ENCODE peak calls at places on chromosomes 11 and 22, in five cellular contexts. Z, P, R, N and B are unnamed samples.
A peak's percentile ranks its signal among the peaks of the same experiment; 100 is the strongest.

GRCh38 chr11:3929689-3930088 is 74.2 kb downstream of the STIM1 start:
- DNase-seq in Z (no peak), P (no peak), R (no peak), N (no peak), B (peak; percentile 81)

GRCh38 chr11:30346068-30346688 is 23.3 kb downstream of the ARL14EP start:
- DNase-seq in Z (no peak), P (no peak), R (no peak), N (no peak), B (no peak)

GRCh38 chr11:62880231-62880802 is 379 bp upstream of the SLC3A2 start:
- DNase-seq in Z (peak; percentile 62), P (peak; percentile 46), R (no peak), N (peak; percentile 55), B (peak; percentile 62)

GRCh38 chr22:43226368-43226979 is 39.5 kb upstream of the TTLL12 start:
- DNase-seq in Z (no peak), P (no peak), R (no peak), N (no peak), B (no peak)

GRCh38 chr11:68798221-68798813 is 43.4 kb downstream of the CPT1A start:
- DNase-seq in Z (no peak), P (peak; percentile 29), R (no peak), N (no peak), B (no peak)

GRCh38 chr11:17846852-17847453 is 112.4 kb downstream of the KCNC1 start:
- DNase-seq in Z (no peak), P (no peak), R (no peak), N (no peak), B (peak; percentile 42)

GRCh38 chr11:67195971-67196418 is 70.3 kb upstream of the GRK2 start:
- DNase-seq in Z (peak; percentile 89), P (no peak), R (no peak), N (no peak), B (no peak)

GRCh38 chr11:35303596-35304392 is 115.6 kb downstream of the SLC1A2 start:
- DNase-seq in Z (peak; percentile 68), P (no peak), R (peak; percentile 70), N (peak; percentile 22), B (peak; percentile 67)

GRCh38 chr22:30559889-30560288 is 13.3 kb upstream of the SEC14L6 start:
- DNase-seq in Z (no peak), P (no peak), R (no peak), N (no peak), B (no peak)

GRCh38 chr11:115362997-115363396 is 141.2 kb downstream of the CADM1 start:
- DNase-seq in Z (no peak), P (no peak), R (no peak), N (no peak), B (peak; percentile 14)

GRCh38 chr22:23063539-23064380 is 6.6 kb upstream of the GNAZ start:
- DNase-seq in Z (no peak), P (peak; percentile 9), R (peak; percentile 57), N (no peak), B (no peak)

GRCh38 chr11:67033661-67034166 is 10.8 kb downstream of the SYT12 start:
- DNase-seq in Z (peak; percentile 96), P (no peak), R (no peak), N (no peak), B (no peak)

GRCh38 chr22:30873086-30873650 is 95.4 kb downstream of the MORC2 start:
- DNase-seq in Z (no peak), P (peak; percentile 3), R (peak; percentile 49), N (no peak), B (no peak)

GRCh38 chr11:724733-725386 is 18.8 kb downstream of the EPS8L2 start:
- DNase-seq in Z (no peak), P (no peak), R (no peak), N (no peak), B (no peak)

GRCh38 chr11:3103076-3103475 is 45.9 kb upstream of the CARS1 start:
- DNase-seq in Z (no peak), P (no peak), R (peak; percentile 59), N (no peak), B (peak; percentile 10)

GRCh38 chr11:57763568-57763967 is 2.0 kb downstream of the CTNND1 start:
- DNase-seq in Z (no peak), P (no peak), R (no peak), N (no peak), B (no peak)

GRCh38 chr11:114892381-114893197 is 214.3 kb downstream of the NXPE2 start:
- DNase-seq in Z (no peak), P (no peak), R (no peak), N (no peak), B (no peak)

GRCh38 chr11:112289588-112290461 is 29.2 kb upstream of the PLET1 start:
- DNase-seq in Z (no peak), P (peak; percentile 88), R (peak; percentile 93), N (peak; percentile 27), B (peak; percentile 63)

GRCh38 chr11:26065944-26066343 is 266.0 kb upstream of the ANO3 start:
- DNase-seq in Z (no peak), P (no peak), R (no peak), N (no peak), B (no peak)

GRCh38 chr22:46661221-46661851 is 41.1 kb downstream of the GRAMD4 start:
- DNase-seq in Z (no peak), P (no peak), R (no peak), N (no peak), B (no peak)

GRCh38 chr11:128630367-128631230 is 43.2 kb upstream of the ETS1 start:
- DNase-seq in Z (no peak), P (peak; percentile 91), R (peak; percentile 90), N (peak; percentile 59), B (peak; percentile 62)

GRCh38 chr11:569273-569885 is 6.9 kb upstream of the PHRF1 start:
- DNase-seq in Z (no peak), P (peak; percentile 78), R (no peak), N (no peak), B (peak; percentile 51)

DNA sequence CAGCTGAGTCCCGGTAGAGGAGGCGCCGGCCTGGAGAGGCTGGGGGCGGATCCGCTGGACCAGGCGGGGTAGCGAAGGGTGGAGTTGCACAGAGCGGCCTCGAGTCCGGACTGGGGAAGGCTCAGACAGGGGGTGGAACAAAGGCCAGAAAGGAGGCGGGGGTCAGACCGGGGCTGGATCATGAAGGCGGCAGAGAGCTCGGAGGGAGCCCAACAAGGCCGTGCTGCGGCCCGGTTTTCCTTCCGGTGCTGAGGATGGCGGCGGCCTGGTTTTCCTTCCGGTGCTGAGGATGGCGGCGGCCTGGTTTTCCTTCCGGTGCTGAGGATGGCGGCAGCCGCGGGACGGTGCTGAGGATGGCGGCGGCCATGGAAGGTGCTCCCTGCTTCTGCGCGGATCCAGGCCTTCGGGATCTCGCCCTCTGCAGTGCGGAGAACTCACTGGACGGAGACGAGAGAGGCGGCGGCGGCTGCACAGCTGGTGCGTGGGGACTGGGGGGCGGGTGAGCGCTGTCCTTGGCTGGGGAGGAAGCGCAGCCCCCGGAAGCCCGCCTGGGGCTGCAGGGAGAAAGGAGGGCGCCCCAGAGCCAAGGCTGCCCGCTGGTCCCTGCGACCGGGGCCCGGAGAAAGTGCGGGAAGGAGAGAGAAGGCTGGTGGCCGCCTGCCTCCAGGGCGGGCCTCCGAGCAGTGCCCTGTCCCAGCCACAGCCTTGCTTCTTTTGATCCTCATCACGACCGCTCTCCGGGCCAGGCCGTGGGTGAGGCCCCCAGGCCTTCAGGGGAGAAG is 350.4 kb upstream of the B3GAT1 start:
- DNase-seq in Z (no peak), P (no peak), R (no peak), N (no peak), B (no peak)
- H3K4me3 ChIP-seq in Z (peak overlapping the region; percentile 23), P (no peak overlapping the region), R (no peak overlapping the region), N (no peak overlapping the region), B (no peak overlapping the region)

GRCh38 chr11:104876838-104877500 is 21.3 kb downstream of the CASP12 start:
- DNase-seq in Z (no peak), P (no peak), R (no peak), N (no peak), B (no peak)

GRCh38 chr11:104879514-104880190 is 18.6 kb downstream of the CASP12 start:
- DNase-seq in Z (no peak), P (no peak), R (no peak), N (no peak), B (no peak)

GRCh38 chr11:104873252-104873651 is 25.0 kb downstream of the CASP12 start:
- DNase-seq in Z (no peak), P (no peak), R (no peak), N (no peak), B (no peak)

GRCh38 chr11:104872393-104872792 is 25.9 kb downstream of the CASP12 start:
- DNase-seq in Z (no peak), P (no peak), R (no peak), N (no peak), B (no peak)

DNA sequence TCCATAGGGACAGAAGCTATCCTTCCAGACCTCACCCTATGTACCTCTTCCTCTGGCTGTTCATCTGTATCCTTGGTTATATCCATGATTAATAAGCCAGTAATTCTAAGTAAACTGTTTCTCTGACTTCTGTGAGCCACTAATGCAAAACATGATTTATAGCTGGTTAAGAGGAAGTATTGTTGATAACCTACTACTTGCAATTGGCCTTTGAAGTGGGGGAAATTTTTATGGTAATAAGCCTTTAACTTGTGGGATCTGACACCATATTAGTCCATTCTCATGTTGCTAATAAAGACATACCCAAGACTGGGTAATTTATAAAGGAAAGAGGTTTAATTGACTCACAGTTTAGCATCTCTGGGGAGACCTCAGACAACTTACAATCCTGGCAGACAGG is 21.9 kb downstream of the CASP12 start:
- DNase-seq in Z (no peak), P (no peak), R (no peak), N (no peak), B (no peak)
- TF ChIP-seq CTCF in Z (no peak), P (no peak), R (no peak), N (no peak), B (no peak)

DNA sequence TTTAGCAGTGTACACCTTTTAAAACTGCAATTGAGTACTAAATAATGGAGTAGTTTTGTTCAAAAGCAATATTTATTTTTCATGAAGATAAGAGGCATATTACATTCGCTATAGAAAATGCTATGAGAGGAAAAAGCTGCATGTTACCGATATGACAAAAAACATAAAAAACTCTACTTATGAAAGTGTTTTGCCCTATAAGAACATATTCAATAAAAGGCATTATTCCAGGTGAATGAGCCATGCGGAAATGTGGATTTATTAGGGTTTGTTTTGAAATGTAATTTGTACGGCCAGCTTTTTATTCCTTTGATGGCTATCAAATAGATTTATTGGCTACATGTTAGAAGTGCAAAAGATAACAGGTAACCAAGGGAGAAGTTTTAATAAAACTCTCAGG is 129.3 kb upstream of the DDI1 start:
- DNase-seq in Z (no peak), P (no peak), R (no peak), N (no peak), B (no peak)
- H3K4me3 ChIP-seq in Z (no peak overlapping the region), P (no peak overlapping the region), R (no peak overlapping the region), N (no peak overlapping the region), B (no peak overlapping the region)

DNA sequence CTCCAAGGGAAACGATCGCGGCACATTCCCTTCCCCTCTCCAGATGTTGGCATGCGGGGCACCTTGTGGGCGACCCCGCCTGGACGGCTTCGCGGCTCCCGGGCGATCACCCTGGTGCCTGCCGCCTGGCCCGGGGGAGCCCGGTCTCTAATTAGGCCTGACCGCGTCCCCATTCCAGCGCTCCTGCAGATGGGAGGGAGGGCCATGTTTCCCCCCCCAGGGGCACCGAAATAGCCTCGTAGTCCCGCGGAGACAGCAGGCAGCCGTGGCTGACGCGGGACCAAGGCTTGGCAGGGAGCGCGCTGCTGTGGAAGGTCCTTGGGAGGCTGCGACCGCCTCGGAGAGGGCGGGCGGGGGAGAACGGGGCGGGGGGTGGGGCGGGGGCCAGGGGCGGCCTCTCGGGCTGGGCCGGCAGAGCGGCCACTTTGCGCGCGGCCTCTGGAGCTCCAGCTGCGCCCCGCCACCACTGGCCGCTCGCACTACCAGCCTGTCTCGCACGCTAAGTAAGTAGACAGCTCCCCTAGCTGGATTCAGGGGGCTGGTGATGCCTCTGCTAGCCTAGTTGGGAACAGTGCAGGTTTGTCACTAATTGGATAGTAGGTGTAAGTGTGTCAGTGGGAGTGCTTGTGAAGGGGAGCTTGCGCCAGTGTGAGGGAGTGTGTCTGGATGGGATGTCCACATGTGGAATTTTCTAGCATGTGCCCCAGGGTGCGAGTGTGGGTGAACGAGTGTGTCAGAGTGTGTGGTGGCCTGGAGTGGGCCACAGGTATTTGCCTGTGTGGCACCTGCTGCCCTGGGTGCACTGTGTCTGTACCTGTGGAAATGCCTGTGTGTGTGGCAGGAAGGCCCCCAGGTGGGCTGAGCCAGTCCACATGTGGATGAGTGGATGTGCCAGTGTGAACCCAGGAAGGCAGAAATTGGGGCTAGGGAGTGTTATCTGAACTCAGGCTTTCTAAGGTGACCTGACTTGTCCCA is at the start of gene INSC:
- DNase-seq in Z (no peak), P (peak; percentile 31), R (no peak), N (no peak), B (no peak)
- TF ChIP-seq CTCF in Z (no peak), P (no peak), R (no peak), N (no peak), B (no peak)